ENCODE peak calls at places on chromosomes 6 and 20, in seven cellular contexts. One of them, this sample, is unnamed.

GRCh38 chr6:156438519-156438918 is 338.7 kb upstream of the ARID1B start:
- DNase-seq in Karpas-422: no peak
- DNase-seq in choroid plexus epithelial cell: no peak
- DNase-seq in AG08395: no peak
- DNase-seq in NCI-H2107: no peak
- DNase-seq in NCI-H2171 treated with DMSO at 0.1 percent for 48 hours: peak
- DNase-seq in AG04449: no peak
- DNase-seq in this sample: no peak

GRCh38 chr6:30061766-30062458 is 847 bp downstream of the POLR1H start:
- DNase-seq in Karpas-422: no peak
- DNase-seq in choroid plexus epithelial cell: peak
- DNase-seq in AG08395: peak
- DNase-seq in NCI-H2107: no peak
- DNase-seq in NCI-H2171 treated with DMSO at 0.1 percent for 48 hours: peak
- DNase-seq in AG04449: no peak
- DNase-seq in this sample: peak

GRCh38 chr20:8228315-8228714 is 96.2 kb downstream of the PLCB1 start:
- DNase-seq in Karpas-422: no peak
- DNase-seq in choroid plexus epithelial cell: no peak
- DNase-seq in AG08395: no peak
- DNase-seq in NCI-H2107: no peak
- DNase-seq in NCI-H2171 treated with DMSO at 0.1 percent for 48 hours: no peak
- DNase-seq in AG04449: no peak
- DNase-seq in this sample: no peak

GRCh38 chr20:47701612-47702011 is 83.7 kb downstream of the SULF2 start:
- DNase-seq in Karpas-422: no peak
- DNase-seq in choroid plexus epithelial cell: no peak
- DNase-seq in AG08395: peak
- DNase-seq in NCI-H2107: no peak
- DNase-seq in NCI-H2171 treated with DMSO at 0.1 percent for 48 hours: no peak
- DNase-seq in AG04449: no peak
- DNase-seq in this sample: peak

GRCh38 chr20:19003759-19004336 is 190.3 kb downstream of the SCP2D1 start:
- DNase-seq in Karpas-422: peak
- DNase-seq in choroid plexus epithelial cell: no peak
- DNase-seq in AG08395: no peak
- DNase-seq in NCI-H2107: no peak
- DNase-seq in NCI-H2171 treated with DMSO at 0.1 percent for 48 hours: no peak
- DNase-seq in AG04449: no peak
- DNase-seq in this sample: no peak

GRCh38 chr6:39128106-39128505 is 13.1 kb upstream of the SAYSD1 start:
- DNase-seq in Karpas-422: no peak
- DNase-seq in choroid plexus epithelial cell: peak
- DNase-seq in AG08395: no peak
- DNase-seq in NCI-H2107: no peak
- DNase-seq in NCI-H2171 treated with DMSO at 0.1 percent for 48 hours: no peak
- DNase-seq in AG04449: no peak
- DNase-seq in this sample: no peak

GRCh38 chr6:79699606-79700005 is 68.5 kb downstream of the SH3BGRL2 start:
- DNase-seq in Karpas-422: no peak
- DNase-seq in choroid plexus epithelial cell: no peak
- DNase-seq in AG08395: no peak
- DNase-seq in NCI-H2107: no peak
- DNase-seq in NCI-H2171 treated with DMSO at 0.1 percent for 48 hours: no peak
- DNase-seq in AG04449: no peak
- DNase-seq in this sample: no peak

GRCh38 chr20:48012401-48012974 is 227.2 kb upstream of the SULF2 start:
- DNase-seq in Karpas-422: peak
- DNase-seq in choroid plexus epithelial cell: peak
- DNase-seq in AG08395: peak
- DNase-seq in NCI-H2107: no peak
- DNase-seq in NCI-H2171 treated with DMSO at 0.1 percent for 48 hours: peak
- DNase-seq in AG04449: peak
- DNase-seq in this sample: peak